ENCODE peak calls at places on chromosome 7, in eight cellular contexts. Z is DND-41, Q is astrocyte of the spinal cord, Y is uterus, S is tibial artery, E is PC-9, G is astrocyte of the cerebellum, F is choroid plexus epithelial cell. B is an unnamed sample.

GRCh38 chr7:139737221-139738100 is 40.3 kb downstream of the HIPK2 start:
- DNase-seq in Z (no peak), Q (peak), Y (no peak), S (no peak), E (no peak), G (no peak), F (no peak), B (no peak)

GRCh38 chr7:38398725-38399321 is 125.4 kb upstream of the TARP start:
- DNase-seq in Z (peak), Q (peak), Y (peak), S (no peak), E (peak), G (peak), F (peak), B (no peak)

GRCh38 chr7:96503597-96503996 is 181.7 kb upstream of the SLC25A13 start:
- DNase-seq in Z (no peak), Q (no peak), Y (no peak), S (no peak), E (no peak), G (no peak), F (no peak), B (no peak)

GRCh38 chr7:129955993-129956543 is 3.3 kb upstream of the UBE2H start:
- DNase-seq in Z (no peak), Q (no peak), Y (no peak), S (peak), E (no peak), G (no peak), F (no peak), B (no peak)

GRCh38 chr7:47490501-47491265 is 91.2 kb downstream of the TNS3 start:
- DNase-seq in Z (no peak), Q (no peak), Y (no peak), S (no peak), E (no peak), G (no peak), F (no peak), B (no peak)

GRCh38 chr7:150620061-150620460 is 12.1 kb downstream of the GIMAP6 start:
- DNase-seq in Z (no peak), Q (no peak), Y (no peak), S (no peak), E (no peak), G (no peak), F (no peak), B (no peak)

GRCh38 chr7:66013938-66014337 is 31.9 kb upstream of the GUSB start:
- DNase-seq in Z (no peak), Q (peak), Y (peak), S (no peak), E (no peak), G (peak), F (peak), B (peak)

GRCh38 chr7:19352271-19352670 is 207.1 kb upstream of the FERD3L start:
- DNase-seq in Z (no peak), Q (peak), Y (no peak), S (no peak), E (no peak), G (no peak), F (no peak), B (no peak)

GRCh38 chr7:26990268-26990667 is 105.5 kb downstream of the HOXA1 start:
- DNase-seq in Z (no peak), Q (peak), Y (no peak), S (no peak), E (no peak), G (no peak), F (no peak), B (no peak)

GRCh38 chr7:139396323-139396951 is 36.7 kb downstream of the LUC7L2 start:
- DNase-seq in Z (no peak), Q (peak), Y (no peak), S (no peak), E (no peak), G (no peak), F (peak), B (no peak)

GRCh38 chr7:46109447-46109846 is 188.4 kb upstream of the IGFBP3 start:
- DNase-seq in Z (no peak), Q (no peak), Y (no peak), S (no peak), E (no peak), G (no peak), F (peak), B (no peak)

GRCh38 chr7:142298009-142298408 is 40.2 kb upstream of the PRSS58 start:
- DNase-seq in Z (peak), Q (no peak), Y (no peak), S (no peak), E (no peak), G (no peak), F (peak), B (no peak)

GRCh38 chr7:103150192-103150591 is 1.3 kb upstream of the NAPEPLD start:
- DNase-seq in Z (no peak), Q (no peak), Y (no peak), S (no peak), E (peak), G (no peak), F (no peak), B (no peak)

GRCh38 chr7:155090647-155091046 is 20.5 kb downstream of the HTR5A start:
- DNase-seq in Z (peak), Q (no peak), Y (no peak), S (no peak), E (no peak), G (no peak), F (no peak), B (no peak)

GRCh38 chr7:98394377-98394836 is 6.5 kb downstream of the BAIAP2L1 start:
- DNase-seq in Z (no peak), Q (peak), Y (no peak), S (no peak), E (no peak), G (peak), F (peak), B (peak)

GRCh38 chr7:39952378-39952777 is 2.3 kb downstream of the CDK13 start:
- DNase-seq in Z (no peak), Q (peak), Y (no peak), S (no peak), E (no peak), G (no peak), F (peak), B (no peak)

GRCh38 chr7:5420841-5421625 is 2.6 kb downstream of the TNRC18 start:
- DNase-seq in Z (no peak), Q (no peak), Y (no peak), S (no peak), E (peak), G (no peak), F (peak), B (no peak)

GRCh38 chr7:84294907-84295455 is 100.4 kb upstream of the SEMA3A start:
- DNase-seq in Z (no peak), Q (no peak), Y (no peak), S (no peak), E (no peak), G (no peak), F (no peak), B (no peak)

GRCh38 chr7:55164527-55164926 is 145.7 kb downstream of the EGFR start:
- DNase-seq in Z (no peak), Q (no peak), Y (no peak), S (no peak), E (no peak), G (no peak), F (no peak), B (no peak)

GRCh38 chr7:127066974-127067373 is 185.8 kb downstream of the GRM8 start:
- DNase-seq in Z (no peak), Q (no peak), Y (no peak), S (no peak), E (no peak), G (no peak), F (no peak), B (no peak)

GRCh38 chr7:6648066-6648814 is 11.1 kb downstream of the ZNF316 start:
- DNase-seq in Z (no peak), Q (no peak), Y (no peak), S (no peak), E (no peak), G (no peak), F (no peak), B (no peak)

GRCh38 chr7:20132596-20132995 is 84.6 kb downstream of the MACC1 start:
- DNase-seq in Z (no peak), Q (no peak), Y (no peak), S (no peak), E (peak), G (no peak), F (no peak), B (no peak)

GRCh38 chr7:115230882-115231508 is 309.1 kb downstream of the MDFIC start:
- DNase-seq in Z (peak), Q (peak), Y (no peak), S (no peak), E (peak), G (peak), F (peak), B (peak)

GRCh38 chr7:87810130-87810529 is 66.0 kb downstream of the SLC25A40 start:
- DNase-seq in Z (no peak), Q (no peak), Y (no peak), S (no peak), E (no peak), G (no peak), F (no peak), B (no peak)

DNA sequence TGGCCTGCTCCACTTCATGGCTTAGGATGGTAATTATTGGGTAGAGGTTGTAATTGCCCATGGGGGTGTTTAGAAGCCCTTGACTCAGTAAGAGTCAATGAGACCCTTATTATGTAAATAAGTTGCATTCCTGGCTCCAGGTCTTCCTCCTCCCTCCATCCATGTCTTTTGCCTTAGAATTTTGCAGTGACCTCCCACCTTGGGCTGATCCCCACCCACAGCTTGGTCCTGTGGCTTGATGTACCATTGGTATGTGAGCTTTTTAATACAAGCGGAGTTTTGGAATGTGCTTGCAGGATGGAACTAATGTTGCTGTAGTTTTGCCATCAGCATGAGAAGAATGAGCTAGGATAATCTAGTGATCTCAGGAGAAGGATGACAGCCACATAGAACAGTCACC is 73.2 kb upstream of the DGKI start:
- DNase-seq in Z (no peak), Q (no peak), Y (no peak), S (no peak), E (no peak), G (no peak), F (no peak), B (no peak)
- H3K4me3 ChIP-seq in Z (no peak), Q (no peak), Y (no peak), S (no peak), E (no peak), G (no peak), F (no peak), B (no peak)

GRCh38 chr7:123705217-123705901 is 43.4 kb downstream of the WASL start:
- DNase-seq in Z (no peak), Q (no peak), Y (no peak), S (no peak), E (no peak), G (no peak), F (no peak), B (no peak)
- TF ChIP-seq CTCF in Z (no peak), Q (no peak), Y (no peak), S (no peak), E (no peak), G (no peak), F (no peak), B (no peak)

DNA sequence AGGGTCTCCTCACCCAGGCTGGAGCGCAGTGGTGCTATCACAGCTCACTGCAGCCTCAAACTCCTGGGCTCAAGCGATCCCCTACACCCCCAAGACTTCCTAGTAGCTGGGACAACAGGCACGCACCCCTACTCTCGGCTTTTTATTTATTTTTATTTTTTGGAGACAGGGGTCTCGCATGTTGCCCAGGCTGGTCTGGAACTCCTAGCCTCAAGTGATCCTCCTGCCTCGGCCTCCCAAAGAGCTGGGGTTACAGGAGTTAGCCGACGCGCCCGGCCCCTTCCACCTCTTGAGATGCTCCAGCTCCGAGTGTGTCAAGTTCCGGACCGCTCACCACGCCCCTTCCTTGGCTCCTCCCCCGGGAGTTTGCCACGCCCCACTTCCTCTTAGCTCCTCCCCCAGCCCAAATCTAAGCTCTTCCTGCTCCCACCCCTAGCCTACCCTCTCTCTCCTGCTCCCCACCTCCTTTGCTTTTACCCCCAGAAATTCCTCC is 6.3 kb downstream of the NAT16 start:
- DNase-seq in Z (no peak), Q (no peak), Y (no peak), S (no peak), E (peak), G (no peak), F (peak), B (no peak)
- H3K4me3 ChIP-seq in Z (no peak), Q (no peak), Y (no peak), S (no peak), E (peak), G (no peak), F (no peak), B (peak)

GRCh38 chr7:156206174-156206573 is 393.9 kb upstream of the SHH start:
- DNase-seq in Z (no peak), Q (no peak), Y (no peak), S (no peak), E (no peak), G (no peak), F (no peak), B (no peak)
- TF ChIP-seq CTCF in Z (no peak), Q (no peak), Y (no peak), S (no peak), E (no peak), G (no peak), F (no peak), B (no peak)

DNA sequence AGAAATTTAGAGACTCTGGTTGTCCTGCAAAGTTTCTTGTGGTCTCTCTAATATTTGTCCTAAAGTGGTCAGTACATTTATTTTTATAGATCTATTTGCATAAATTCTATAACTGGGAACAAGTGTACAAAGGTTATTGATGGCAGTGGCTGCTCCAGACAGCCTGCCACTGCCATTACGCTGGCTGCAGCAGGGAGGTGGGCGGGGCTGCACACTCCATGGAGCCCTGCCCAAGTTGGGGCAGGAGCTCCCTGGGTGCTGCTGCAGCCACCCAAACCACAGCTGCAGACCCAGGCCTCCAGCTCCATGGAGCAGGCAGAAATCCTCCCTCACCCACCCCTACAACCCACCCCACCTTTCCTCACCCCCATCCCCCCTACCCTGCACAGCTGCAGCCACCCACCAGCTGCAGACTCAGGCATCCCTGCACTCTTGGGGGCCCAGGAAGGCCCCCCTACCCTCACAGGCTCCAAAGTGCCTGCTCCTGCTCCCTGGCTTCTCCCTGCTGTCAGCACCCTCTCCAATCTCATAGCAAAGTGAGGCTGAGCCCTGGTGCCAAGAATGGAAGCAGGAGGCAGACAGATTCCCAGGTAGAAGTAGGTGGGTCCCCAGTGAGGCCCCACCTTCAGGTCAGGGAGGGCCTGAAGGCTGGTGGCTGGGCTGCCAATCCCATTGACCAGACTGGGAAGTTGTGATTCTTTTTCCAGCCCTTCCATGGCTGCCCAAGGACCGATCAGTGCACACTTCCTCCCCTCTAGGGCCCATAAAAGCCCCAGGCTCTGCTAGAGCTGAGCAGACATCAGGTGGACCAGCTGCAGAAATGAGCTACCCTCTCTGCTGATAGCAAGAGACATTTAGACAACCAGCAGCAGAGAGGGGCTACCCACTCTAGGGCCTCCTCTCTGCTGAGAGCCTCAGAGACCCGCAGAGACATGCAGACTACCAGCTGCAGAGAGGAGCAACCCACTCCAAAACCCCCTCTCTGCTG is 4.8 kb upstream of the CYP3A43 start:
- DNase-seq in Z (no peak), Q (no peak), Y (no peak), S (no peak), E (no peak), G (no peak), F (no peak), B (no peak)
- H3K4me3 ChIP-seq in Z (no peak), Q (no peak), Y (no peak), S (no peak), E (no peak), G (no peak), F (no peak), B (no peak)

DNA sequence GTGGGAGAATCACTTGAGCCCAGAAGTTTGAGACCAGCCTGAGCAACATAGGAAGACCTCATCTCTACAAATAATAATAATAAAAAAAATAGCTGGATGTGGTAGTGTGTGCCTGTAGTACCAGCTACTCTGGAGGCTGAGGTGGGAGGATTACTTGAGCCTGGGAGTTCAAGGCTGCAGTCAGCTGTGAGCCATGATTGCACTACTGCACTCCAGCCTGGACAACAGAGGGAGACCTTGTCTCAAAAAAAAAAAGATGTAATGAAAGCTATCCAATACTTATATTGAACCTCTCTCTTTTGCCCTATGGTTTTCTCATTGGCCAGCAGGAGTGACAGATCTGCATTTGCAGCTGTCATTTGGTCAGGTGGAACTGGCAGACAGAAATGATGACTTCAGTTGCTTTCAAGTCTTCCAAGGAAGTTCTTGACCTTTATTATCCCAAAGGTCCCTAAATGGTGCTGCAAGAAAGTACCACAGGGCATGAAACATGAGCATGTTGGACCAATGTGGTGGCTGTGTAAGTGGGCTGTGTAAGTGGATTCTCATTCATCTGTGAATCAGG is 99.4 kb downstream of the CALD1 start:
- DNase-seq in Z (no peak), Q (no peak), Y (no peak), S (no peak), E (no peak), G (no peak), F (no peak), B (no peak)
- TF ChIP-seq CTCF in Z (peak), Q (no peak), Y (no peak), S (no peak), E (no peak), G (no peak), F (no peak), B (no peak)